ENCODE peak calls at places on chromosomes 7 and 10, in four cellular contexts. O is Daoy, E is BE2C, V is Calu3. C is an unnamed sample.

GRCh38 chr7:128404143-128404681 is 5.6 kb downstream of the IMPDH1 start:
- DNase-seq in O (no peak), E (no peak), V (no peak), C (no peak)

GRCh38 chr10:117413928-117414618 is 38.8 kb upstream of the PDZD8 start:
- DNase-seq in O (peak), E (no peak), V (no peak), C (no peak)

GRCh38 chr7:140697447-140698143 is 1.1 kb downstream of the NDUFB2 start:
- DNase-seq in O (no peak), E (no peak), V (no peak), C (no peak)

GRCh38 chr10:130062976-130063375 is 47.7 kb downstream of the C10orf143 start:
- DNase-seq in O (no peak), E (no peak), V (no peak), C (no peak)

GRCh38 chr7:155256761-155257481 is 40.8 kb upstream of the INSIG1 start:
- DNase-seq in O (no peak), E (peak), V (no peak), C (no peak)

GRCh38 chr7:154698726-154699291 is 304.1 kb downstream of the PAXIP1 start:
- DNase-seq in O (peak), E (no peak), V (no peak), C (no peak)

GRCh38 chr10:63722537-63722936 is 201.3 kb downstream of the REEP3 start:
- DNase-seq in O (no peak), E (peak), V (no peak), C (peak)

GRCh38 chr10:29409241-29410051 is 120.6 kb downstream of the LYZL1 start:
- DNase-seq in O (peak), E (peak), V (peak), C (peak)

GRCh38 chr7:30164567-30164966 is 29.8 kb downstream of the MTURN start:
- DNase-seq in O (peak), E (no peak), V (peak), C (peak)

GRCh38 chr10:116691079-116691398 is 51.3 kb downstream of the HSPA12A start:
- DNase-seq in O (no peak), E (no peak), V (no peak), C (no peak)

GRCh38 chr10:11863353-11864105 is 40.4 kb downstream of the PROSER2 start:
- DNase-seq in O (no peak), E (no peak), V (no peak), C (no peak)

GRCh38 chr10:51085204-51085603 is 10.9 kb downstream of the PRKG1 start:
- DNase-seq in O (no peak), E (no peak), V (no peak), C (no peak)

GRCh38 chr7:74453321-74454011 is at the start of gene GTF2IRD1:
- DNase-seq in O (peak), E (peak), V (peak), C (peak)

GRCh38 chr10:58674260-58674659 is 161.6 kb downstream of the BICC1 start:
- DNase-seq in O (no peak), E (no peak), V (no peak), C (no peak)

GRCh38 chr10:6958254-6958653 is 378.2 kb upstream of the PRKCQ start:
- DNase-seq in O (no peak), E (no peak), V (no peak), C (no peak)

GRCh38 chr7:159109092-159110035 is 35.3 kb downstream of the VIPR2 start:
- DNase-seq in O (no peak), E (no peak), V (no peak), C (no peak)

GRCh38 chr10:84076047-84076388 is 63.3 kb upstream of the GHITM start:
- DNase-seq in O (no peak), E (no peak), V (no peak), C (peak)

GRCh38 chr7:116776610-116777289 is 85.6 kb upstream of the CAPZA2 start:
- DNase-seq in O (peak), E (no peak), V (peak), C (no peak)

GRCh38 chr10:129328531-129328930 is 138.5 kb upstream of the MGMT start:
- DNase-seq in O (peak), E (no peak), V (no peak), C (peak)

GRCh38 chr7:8177109-8177933 is 84.6 kb downstream of the ICA1 start:
- DNase-seq in O (no peak), E (no peak), V (no peak), C (no peak)

GRCh38 chr7:92057375-92057774 is 76.9 kb downstream of the CYP51A1 start:
- DNase-seq in O (no peak), E (no peak), V (peak), C (peak)

GRCh38 chr7:126723966-126724544 is 528.7 kb downstream of the GRM8 start:
- DNase-seq in O (no peak), E (no peak), V (no peak), C (no peak)

GRCh38 chr7:2624293-2624881 is 7.4 kb upstream of the TTYH3 start:
- DNase-seq in O (peak), E (no peak), V (no peak), C (no peak)